ENCODE peak calls at places on chromosomes 3 and 15, in seven cellular contexts. U, X, L, W, J, P and A are unnamed samples.

GRCh38 chr3:61925721-61926120 is 364.4 kb downstream of the PTPRG start:
- DNase-seq in U (no peak), L (no peak), P (no peak), X (no peak), W (no peak), J (no peak), A (no peak)

GRCh38 chr15:68450192-68450591 is 18.2 kb upstream of the ITGA11 start:
- DNase-seq in W (no peak), P (no peak), J (no peak), L (no peak), U (peak; percentile 32), X (no peak), A (no peak)

GRCh38 chr3:116663161-116663885 is 46.3 kb upstream of the TUSC7 start:
- DNase-seq in J (no peak), W (no peak), X (no peak), L (no peak), U (no peak), P (no peak), A (peak; percentile 89)

GRCh38 chr15:50148362-50148963 is 29.4 kb upstream of the ATP8B4 start:
- DNase-seq in W (peak; percentile 59), L (peak; percentile 81), P (peak; percentile 61), X (no peak), J (peak; percentile 31), U (no peak), A (peak; percentile 64)

GRCh38 chr3:46908294-46908985 is 30.9 kb downstream of the PTH1R start:
- DNase-seq in P (peak; percentile 84), U (no peak), J (no peak), X (no peak), L (no peak), W (no peak), A (no peak)

GRCh38 chr3:147354621-147355020 is 51.7 kb downstream of the ZIC4 start:
- DNase-seq in J (no peak), L (no peak), W (no peak), P (no peak), U (no peak), X (no peak), A (no peak)

GRCh38 chr3:105527949-105528348 is 161.2 kb downstream of the ALCAM start:
- DNase-seq in J (no peak), X (no peak), U (no peak), W (no peak), L (peak; percentile 40), P (no peak), A (no peak)

GRCh38 chr3:33389908-33390307 is 50.3 kb downstream of the UBP1 start:
- DNase-seq in L (no peak), X (no peak), U (no peak), J (no peak), W (no peak), P (no peak), A (no peak)

GRCh38 chr3:141561426-141562034 is 74.7 kb downstream of the RASA2 start:
- DNase-seq in L (peak; percentile 58), W (peak; percentile 63), U (no peak), J (peak; percentile 40), P (peak; percentile 85), X (no peak), A (peak; percentile 86)

GRCh38 chr3:154842546-154842945 is 237.6 kb upstream of the MME start:
- DNase-seq in W (no peak), P (no peak), J (no peak), U (no peak), X (no peak), L (no peak), A (no peak)

GRCh38 chr15:67785431-67785830 is 39.9 kb upstream of the SKOR1 start:
- DNase-seq in U (no peak), X (no peak), L (no peak), W (no peak), P (no peak), J (no peak), A (no peak)

GRCh38 chr15:93899817-93900216 is 331.5 kb upstream of the MCTP2 start:
- DNase-seq in J (no peak), U (no peak), X (no peak), W (no peak), L (no peak), P (no peak), A (no peak)

GRCh38 chr3:97827741-97828471 is 6.1 kb downstream of the CRYBG3 start:
- DNase-seq in P (peak; percentile 52), L (no peak), U (no peak), W (no peak), X (no peak), J (no peak), A (no peak)

GRCh38 chr3:129593595-129594339 is 12.7 kb downstream of the PLXND1 start:
- DNase-seq in L (no peak), P (peak; percentile 74), J (no peak), W (peak; percentile 95), X (no peak), U (peak; percentile 55), A (no peak)

GRCh38 chr3:9198805-9199386 is 50.5 kb downstream of the SRGAP3 start:
- DNase-seq in W (no peak), L (no peak), X (no peak), P (no peak), J (no peak), U (no peak), A (no peak)

GRCh38 chr15:93045191-93045785 is 43.7 kb downstream of the RGMA start:
- DNase-seq in W (no peak), J (no peak), L (no peak), X (no peak), U (no peak), P (no peak), A (no peak)

GRCh38 chr3:45952456-45952855 is 9.2 kb downstream of the CXCR6 start:
- DNase-seq in L (no peak), J (no peak), U (no peak), P (no peak), X (no peak), W (no peak), A (no peak)

GRCh38 chr3:39191103-39191502 is 1.3 kb downstream of the XIRP1 start:
- DNase-seq in X (no peak), J (no peak), L (no peak), U (no peak), P (no peak), W (no peak), A (no peak)

DNA sequence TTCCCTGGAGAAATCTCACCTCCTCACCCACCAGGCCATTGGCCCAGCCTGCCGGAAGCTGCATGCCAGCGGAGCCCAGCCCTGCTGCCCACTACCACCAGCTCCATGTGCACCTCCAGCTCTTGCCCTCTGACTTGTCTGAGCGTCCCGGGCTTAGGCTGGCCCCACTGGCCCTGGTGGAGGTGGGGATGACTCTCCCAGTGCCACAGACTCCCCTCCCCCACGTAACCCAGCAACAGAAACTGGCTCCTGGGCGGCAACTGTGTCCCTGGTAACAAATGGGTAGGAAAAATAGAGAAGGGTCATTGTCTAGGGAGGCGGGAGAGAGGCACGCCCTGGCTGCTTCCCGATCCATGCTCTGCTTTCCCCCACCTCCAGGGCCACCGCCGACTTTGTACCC is 11.0 kb upstream of the SEMA3B start:
- DNase-seq in P (no peak), W (no peak), X (no peak), J (no peak), U (no peak), L (no peak), A (no peak)
- TF ChIP-seq POLR2AphosphoS5 in P (no peak), W (no peak), X (no peak), J (no peak), U (no peak), L (no peak), A (no peak)

GRCh38 chr3:195155842-195156241 is 115.1 kb downstream of the XXYLT1 start:
- DNase-seq in X (no peak), J (no peak), U (no peak), P (peak; percentile 58), L (no peak), W (no peak), A (no peak)

GRCh38 chr3:195154111-195154791 is 116.7 kb downstream of the XXYLT1 start:
- DNase-seq in U (no peak), J (no peak), W (no peak), X (no peak), P (peak; percentile 87), L (no peak), A (peak; percentile 45)

GRCh38 chr3:195156286-195156890 is 114.6 kb downstream of the XXYLT1 start:
- DNase-seq in W (peak; percentile 18), J (no peak), L (no peak), P (peak; percentile 37), X (no peak), U (no peak), A (no peak)

GRCh38 chr3:195153653-195154052 is 117.3 kb downstream of the XXYLT1 start:
- DNase-seq in J (no peak), X (no peak), U (no peak), P (peak; percentile 32), W (no peak), L (no peak), A (no peak)

GRCh38 chr3:195154793-195155535 is 116.0 kb downstream of the XXYLT1 start:
- DNase-seq in X (no peak), W (peak; percentile 91), L (no peak), U (no peak), P (peak; percentile 100), J (peak; percentile 57), A (no peak)
- H3K9ac ChIP-seq in X (peak overlapping the region; percentile 36), W (peak overlapping the region; percentile 1), L (no peak overlapping the region), U (no peak overlapping the region), P (peak overlapping the region; percentile 71), J (peak overlapping the region; percentile 75), A (peak overlapping the region; percentile 44)

DNA sequence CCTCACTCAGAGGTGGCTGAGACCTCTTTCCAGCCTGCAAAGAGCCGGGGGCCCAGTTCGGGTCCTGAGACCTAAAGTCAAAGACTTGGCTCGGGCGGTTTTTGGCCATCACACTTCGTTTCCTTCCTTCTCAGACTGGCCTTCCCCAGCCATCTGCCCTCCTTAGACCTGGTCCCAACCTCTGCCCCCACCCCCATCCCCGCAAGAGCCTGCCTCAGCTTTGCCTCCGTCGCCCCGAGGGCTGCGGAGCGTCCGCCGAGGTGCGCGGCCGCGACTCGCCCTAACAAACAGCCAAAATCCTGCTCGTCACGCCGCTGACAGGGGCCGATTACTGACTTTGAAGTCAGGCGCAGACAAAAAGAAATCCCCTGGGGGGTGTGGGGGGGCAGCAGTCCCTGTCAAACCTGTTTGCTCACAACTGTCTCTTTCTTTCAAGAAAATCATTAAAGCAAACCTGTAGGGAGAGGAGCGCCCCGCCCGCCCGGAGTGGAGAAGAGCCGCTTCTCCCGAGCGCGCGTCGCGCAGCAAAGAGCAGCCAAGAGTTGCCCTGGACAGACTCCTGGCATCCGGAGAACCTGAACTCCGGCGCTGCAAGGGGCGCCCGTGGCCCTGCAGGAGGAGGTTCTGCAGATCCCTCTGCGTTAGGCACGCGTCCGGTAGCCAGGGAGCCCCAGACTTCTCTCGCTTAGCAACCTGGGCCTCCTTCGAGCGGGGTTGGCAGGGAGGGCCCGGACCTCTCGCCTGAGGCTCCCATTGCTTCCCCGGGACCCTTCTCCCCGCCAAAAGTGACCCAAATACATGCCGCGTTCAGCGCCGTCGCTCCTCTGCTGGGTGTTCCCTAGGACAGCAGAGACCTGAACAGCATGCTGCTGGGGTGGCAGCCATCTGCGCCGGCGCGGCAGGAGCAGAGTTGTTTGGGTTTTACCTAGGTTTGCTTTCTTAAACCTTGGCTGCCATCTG is 4.5 kb downstream of the SOX14 start:
- DNase-seq in U (peak; percentile 74), P (no peak), L (no peak), W (no peak), J (no peak), X (no peak), A (no peak)
- TF ChIP-seq EZH2 in U (peak; percentile 84), P (peak; percentile 93), L (no peak), W (no peak), J (no peak), X (no peak), A (peak; percentile 86)

DNA sequence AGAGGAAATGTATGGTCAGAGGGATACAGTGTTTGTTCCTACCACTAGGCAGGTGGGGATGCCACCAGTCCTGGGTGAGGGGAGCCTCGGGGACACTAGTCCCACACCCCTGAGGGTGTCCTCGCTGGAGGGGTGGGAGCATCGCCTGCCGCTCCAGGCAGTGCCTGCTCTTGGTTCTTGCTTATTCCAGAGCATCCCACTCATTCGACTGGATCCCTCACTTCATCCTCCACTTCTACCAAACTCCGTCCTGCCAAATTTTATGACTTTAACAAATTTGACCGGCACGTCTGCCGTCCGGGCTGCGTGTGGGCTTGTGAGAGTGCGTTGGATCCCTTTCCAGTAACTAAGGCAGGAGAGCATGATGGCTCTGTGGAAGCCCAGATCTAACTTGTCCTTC is 34.8 kb downstream of the MGLL start:
- DNase-seq in W (no peak), X (no peak), L (no peak), U (no peak), J (no peak), P (no peak), A (no peak)
- TF ChIP-seq POLR2AphosphoS5 in W (no peak), X (no peak), L (no peak), U (no peak), J (no peak), P (no peak), A (no peak)